ENCODE peak calls at places on chromosomes 6 and 20, in five cellular contexts. T, V, Z, L and I are unnamed samples.
A peak's percentile ranks its signal among the peaks of the same experiment; 100 is the strongest.

GRCh38 chr6:161832622-161833021 is 558.8 kb upstream of the AGPAT4 start:
- DNase-seq in V (no peak), L (no peak), Z (no peak), T (no peak), I (no peak)

GRCh38 chr20:49790077-49790798 is 22.4 kb upstream of the SLC9A8 start:
- DNase-seq in Z (peak; percentile 88), V (no peak), T (peak; percentile 60), L (no peak), I (no peak)

GRCh38 chr20:39778847-39779641 is 816.9 kb downstream of the DHX35 start:
- DNase-seq in V (no peak), T (peak; percentile 24), L (no peak), Z (no peak), I (no peak)

GRCh38 chr20:17620371-17621228 is 50.7 kb downstream of the DSTN start:
- DNase-seq in V (peak; percentile 25), T (no peak), L (no peak), Z (no peak), I (no peak)

GRCh38 chr6:11475019-11475418 is 62.5 kb upstream of the TMEM170B start:
- DNase-seq in Z (no peak), V (no peak), L (no peak), T (no peak), I (no peak)

GRCh38 chr20:219290-220115 is 7.6 kb upstream of the DEFB129 start:
- DNase-seq in L (peak; percentile 27), Z (peak; percentile 22), T (peak; percentile 78), V (peak; percentile 31), I (no peak)

GRCh38 chr6:165820407-165820806 is 157.4 kb upstream of the PDE10A start:
- DNase-seq in V (no peak), T (peak; percentile 44), Z (no peak), L (no peak), I (no peak)

GRCh38 chr6:11815231-11815630 is 36.6 kb upstream of the ADTRP start:
- DNase-seq in L (no peak), T (no peak), Z (peak; percentile 12), V (no peak), I (no peak)

GRCh38 chr6:42889815-42890214 is 10.4 kb downstream of the RPL7L1 start:
- DNase-seq in Z (peak; percentile 33), V (no peak), L (no peak), T (peak; percentile 41), I (no peak)

GRCh38 chr6:113598786-113599185 is 258.4 kb upstream of the MARCKS start:
- DNase-seq in V (no peak), Z (no peak), T (no peak), L (no peak), I (no peak)

DNA sequence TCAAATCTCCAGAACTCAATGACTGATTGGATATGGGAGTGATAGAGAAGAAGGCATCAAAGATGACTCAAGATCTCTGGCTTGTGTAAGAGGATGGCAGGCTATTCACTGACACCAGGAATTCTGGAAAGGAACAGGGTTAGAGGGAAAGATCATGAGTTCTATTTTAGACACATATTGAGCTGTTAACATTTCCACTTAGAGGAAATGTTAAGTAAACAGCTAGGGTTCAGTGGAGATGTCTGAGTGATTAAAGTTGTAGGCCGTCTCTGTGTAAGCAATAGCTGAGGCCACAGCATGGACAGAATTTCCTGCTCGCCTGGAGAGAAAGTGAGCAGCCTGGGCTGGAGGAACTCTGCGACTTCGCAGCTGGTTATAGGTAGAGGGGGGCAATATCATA is 21.0 kb downstream of the ZC3H12D start:
- DNase-seq in V (no peak), T (no peak), Z (no peak), L (no peak), I (no peak)
- H3K4me1 ChIP-seq in V (no peaks in the 10 kb centered on the region), T (no peaks in the 10 kb centered on the region), Z (no peaks in the 10 kb centered on the region), L (no peaks in the 10 kb centered on the region), I (no peaks in the 10 kb centered on the region)

GRCh38 chr20:53788253-53789022 is 194.8 kb upstream of the ZNF217 start:
- DNase-seq in L (no peak), T (no peak), V (no peak), Z (no peak), I (no peak)
- H3K27ac ChIP-seq in L (no peak overlapping the region), T (no peak overlapping the region), V (no peak overlapping the region), Z (no peak overlapping the region), I (no peak overlapping the region)

GRCh38 chr20:4165984-4166725 is 150.8 kb upstream of the RNF24 start:
- DNase-seq in L (no peak), V (no peak), Z (no peak), T (no peak), I (no peak)

GRCh38 chr20:4164246-4164645 is 148.9 kb upstream of the RNF24 start:
- DNase-seq in Z (no peak), T (no peak), V (no peak), L (no peak), I (no peak)

GRCh38 chr20:4169360-4170214 is 154.2 kb upstream of the RNF24 start:
- DNase-seq in T (peak; percentile 21), V (no peak), Z (no peak), L (no peak), I (no peak)

GRCh38 chr20:4166726-4167035 is 151.3 kb upstream of the RNF24 start:
- DNase-seq in T (no peak), Z (no peak), V (no peak), L (no peak), I (no peak)

DNA sequence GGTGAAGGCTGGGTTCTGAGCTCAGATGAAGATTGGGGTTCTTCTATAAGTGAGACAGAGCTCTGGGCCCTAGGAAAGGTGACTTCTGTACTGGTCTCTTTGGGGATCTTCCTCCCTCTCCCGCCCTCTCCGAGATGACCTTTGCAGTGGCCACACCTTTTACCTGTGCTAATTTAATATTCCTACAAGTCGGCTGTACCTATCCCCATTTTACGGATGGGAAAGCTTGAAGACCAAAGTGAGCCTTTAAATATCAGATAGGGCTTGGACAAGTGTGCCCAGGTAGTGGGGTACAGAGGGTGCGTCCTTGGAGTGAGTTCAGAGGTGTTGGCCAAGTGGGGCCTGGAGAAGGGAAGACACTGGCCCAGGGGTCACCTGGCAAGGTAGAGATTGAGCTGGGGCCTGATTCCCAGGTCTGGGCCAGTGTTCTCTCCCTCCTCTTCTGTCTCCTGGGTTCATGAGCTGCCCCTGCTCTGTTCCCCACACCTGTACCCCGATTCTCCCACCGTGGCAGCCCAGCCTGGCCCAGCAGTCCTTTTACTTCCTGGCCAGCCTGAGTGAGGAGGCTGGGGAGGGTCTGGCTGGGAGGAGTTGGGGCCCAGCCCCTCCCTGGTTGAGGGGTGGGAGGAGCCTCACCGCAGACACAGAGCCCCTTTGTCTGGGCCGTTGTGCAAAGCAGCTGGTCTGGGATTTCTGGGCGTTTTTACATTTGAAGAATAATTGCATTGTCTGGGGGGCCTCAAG is 152.1 kb upstream of the RNF24 start:
- DNase-seq in V (peak; percentile 66), L (no peak), Z (peak; percentile 59), T (peak; percentile 54), I (no peak)
- H3K4me1 ChIP-seq in V (no peaks in the 10 kb centered on the region), L (peaks cover 62% of the 10 kb centered on the region), Z (peaks cover 18% of the 10 kb centered on the region), T (peaks cover 35% of the 10 kb centered on the region), I (peaks cover 11% of the 10 kb centered on the region)

DNA sequence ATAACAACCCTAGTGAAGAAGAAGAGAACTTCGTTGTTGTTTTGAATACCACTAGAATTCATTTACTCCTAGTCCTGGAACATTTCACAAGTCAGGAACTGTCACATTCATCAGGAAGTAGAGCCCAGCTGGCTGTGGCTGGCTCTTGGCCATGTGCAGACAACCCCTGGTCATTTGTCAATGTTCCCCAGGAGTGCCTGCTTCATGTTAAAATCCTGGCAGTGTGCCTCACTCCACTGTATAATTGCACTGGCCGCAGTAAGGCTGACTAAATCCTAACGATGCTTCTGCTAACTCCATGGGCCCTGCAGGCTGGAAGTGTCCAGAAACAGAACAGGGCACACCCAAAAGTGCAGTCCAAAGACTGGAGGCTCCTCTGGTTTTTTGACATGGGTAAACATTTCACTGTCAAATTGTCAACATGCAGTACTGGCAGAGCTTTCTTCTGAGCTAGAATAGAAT is 41.5 kb upstream of the ADGRF1 start:
- DNase-seq in T (no peak), Z (peak; percentile 99), V (no peak), L (no peak), I (peak; percentile 65)
- H3K27ac ChIP-seq in T (no peak overlapping the region), Z (peak overlapping the region; percentile 53), V (no peak overlapping the region), L (no peak overlapping the region), I (no peak overlapping the region)

DNA sequence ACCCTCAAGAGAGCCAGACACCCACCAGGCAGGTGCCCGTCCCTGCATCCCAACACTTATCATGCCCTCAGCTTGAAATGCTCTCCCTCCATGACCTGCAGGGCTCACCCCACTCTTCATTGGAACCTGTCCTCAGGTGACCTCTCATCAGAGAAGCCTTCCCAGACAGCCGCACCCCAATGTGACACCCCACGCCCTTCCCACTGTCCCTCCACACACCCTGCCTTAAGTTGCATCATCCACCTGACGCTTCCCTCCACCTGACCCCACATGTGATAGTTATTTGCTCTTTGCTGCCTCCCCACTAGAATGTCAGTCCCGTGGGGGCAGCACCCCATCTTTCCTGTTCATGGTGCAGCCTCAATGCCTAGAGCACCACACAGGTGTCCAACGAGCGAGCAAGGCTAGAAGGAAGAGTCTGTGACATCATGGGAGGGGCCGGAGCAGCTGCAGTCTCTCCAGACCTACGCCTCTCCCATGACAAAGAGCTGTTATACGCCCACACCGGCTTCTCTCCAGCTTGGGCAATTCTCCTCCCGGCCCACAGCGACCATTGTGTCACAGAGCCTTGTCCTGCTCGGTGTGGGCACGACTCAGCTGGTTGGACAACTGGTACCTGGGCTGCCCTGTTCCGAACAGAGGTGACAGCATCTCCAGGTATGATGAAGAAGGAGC is 58.2 kb downstream of the NFATC2 start:
- DNase-seq in T (no peak), V (no peak), L (no peak), Z (no peak), I (no peak)
- H3K4me1 ChIP-seq in T (no peaks in the 10 kb centered on the region), V (peaks cover 2% of the 10 kb centered on the region), L (peaks cover 36% of the 10 kb centered on the region), Z (peaks cover 31% of the 10 kb centered on the region), I (no peaks in the 10 kb centered on the region)